ENCODE peak calls at places on chromosomes 4 and X, in seven cellular contexts. V is GM23338, Z is NCI-H1092 treated with DMSO at 0.1 percent for 48 hours, C is testis, A is IMR-90, J is occipital lobe, K is ureter. X is an unnamed sample.

GRCh38 chr4:151226004-151226932 is 50.7 kb upstream of the PRSS48 start:
- DNase-seq in V (no peak), Z (no peak), C (no peak), A (peak), J (no peak), K (no peak), X (no peak)

GRCh38 chrX:107628662-107629532 is 587 bp downstream of the PRPS1 start:
- DNase-seq in V (peak), Z (peak), C (peak), A (peak), J (peak), K (no peak), X (peak)

GRCh38 chr4:164783966-164784365 is 30.0 kb downstream of the SMIM31 start:
- DNase-seq in V (no peak), Z (no peak), C (no peak), A (no peak), J (no peak), K (no peak), X (no peak)

GRCh38 chr4:1044469-1045192 is 33.2 kb downstream of the FGFRL1 start:
- DNase-seq in V (no peak), Z (no peak), C (no peak), A (no peak), J (no peak), K (no peak), X (no peak)

GRCh38 chr4:53706422-53707032 is 115.2 kb upstream of the LNX1 start:
- DNase-seq in V (peak), Z (peak), C (no peak), A (peak), J (no peak), K (no peak), X (peak)

GRCh38 chrX:126655061-126655460 is 102.4 kb upstream of the DCAF12L1 start:
- DNase-seq in V (no peak), Z (no peak), C (no peak), A (no peak), J (no peak), K (no peak), X (no peak)

GRCh38 chr4:147753047-147753446 is 21.2 kb downstream of the ARHGAP10 start:
- DNase-seq in V (no peak), Z (no peak), C (no peak), A (no peak), J (no peak), K (no peak), X (no peak)

GRCh38 chrX:40098264-40099045 is 697 bp upstream of the BCOR start:
- DNase-seq in V (peak), Z (peak), C (peak), A (no peak), J (peak), K (no peak), X (peak)

GRCh38 chr4:47287735-47288134 is 175.8 kb downstream of the COMMD8 start:
- DNase-seq in V (no peak), Z (no peak), C (no peak), A (peak), J (no peak), K (no peak), X (no peak)

GRCh38 chrX:106894978-106895452 is 8.1 kb downstream of the RIPPLY1 start:
- DNase-seq in V (no peak), Z (no peak), C (no peak), A (peak), J (no peak), K (no peak), X (no peak)

GRCh38 chrX:31524182-31524581 is 452.3 kb upstream of the FTHL17 start:
- DNase-seq in V (no peak), Z (no peak), C (no peak), A (peak), J (no peak), K (no peak), X (no peak)

GRCh38 chr4:145694929-145695328 is 15.0 kb downstream of the C4orf51 start:
- DNase-seq in V (no peak), Z (no peak), C (no peak), A (peak), J (no peak), K (no peak), X (no peak)

GRCh38 chr4:73617256-73617655 is 3.0 kb downstream of the RASSF6 start:
- DNase-seq in V (peak), Z (no peak), C (no peak), A (no peak), J (no peak), K (no peak), X (no peak)

GRCh38 chr4:88054909-88055308 is 47.5 kb downstream of the PKD2 start:
- DNase-seq in V (peak), Z (peak), C (peak), A (peak), J (no peak), K (no peak), X (peak)

GRCh38 chrX:12548746-12549145 is 242.5 kb upstream of the PRPS2 start:
- DNase-seq in V (peak), Z (no peak), C (peak), A (peak), J (no peak), K (no peak), X (peak)

GRCh38 chrX:97740044-97740443 is 856.3 kb downstream of the RPA4 start:
- DNase-seq in V (no peak), Z (no peak), C (no peak), A (no peak), J (no peak), K (no peak), X (no peak)

GRCh38 chrX:140292961-140293360 is 211.9 kb downstream of the SOX3 start:
- DNase-seq in V (no peak), Z (no peak), C (no peak), A (no peak), J (no peak), K (no peak), X (no peak)

GRCh38 chr4:140856692-140857091 is 100.5 kb upstream of the TBC1D9 start:
- DNase-seq in V (peak), Z (peak), C (no peak), A (peak), J (no peak), K (peak), X (peak)